ENCODE peak calls at places on chromosomes 3 and 15, in nine cellular contexts. F, N, V, P, S, H, J, W and M are unnamed samples.

GRCh38 chr15:80072285-80072684 is 12.8 kb downstream of the ZFAND6 start:
- DNase-seq in J (peak), N (no peak), W (peak), F (no peak), S (peak), P (peak), V (peak), H (no peak), M (peak)

GRCh38 chr3:170200992-170201391 is 19.5 kb upstream of the PHC3 start:
- DNase-seq in V (no peak), W (no peak), J (no peak), H (no peak), F (no peak), N (no peak), P (no peak), S (no peak), M (no peak)

GRCh38 chr3:78666458-78666800 is 1101.4 kb downstream of the ROBO1 start:
- DNase-seq in F (no peak), V (peak), P (no peak), W (no peak), H (no peak), J (no peak), N (no peak), S (no peak), M (peak)

GRCh38 chr3:94573337-94573736 is 510.5 kb downstream of the NSUN3 start:
- DNase-seq in J (no peak), F (no peak), W (no peak), N (no peak), H (no peak), S (no peak), V (no peak), P (no peak), M (no peak)

GRCh38 chr3:53493997-53494791 is at the start of gene CACNA1D:
- DNase-seq in S (no peak), W (peak), H (peak), P (peak), N (no peak), F (no peak), J (no peak), V (no peak), M (no peak)

GRCh38 chr3:31106204-31106603 is 211.7 kb upstream of the GADL1 start:
- DNase-seq in V (peak), J (no peak), H (no peak), W (peak), S (no peak), P (no peak), F (no peak), N (no peak), M (peak)

GRCh38 chr3:129310111-129310601 is 31.5 kb downstream of the HMCES start:
- DNase-seq in F (no peak), J (no peak), W (no peak), V (no peak), P (no peak), S (no peak), N (no peak), H (no peak), M (no peak)

GRCh38 chr3:194368918-194369317 is 625 bp downstream of the LRRC15 start:
- DNase-seq in J (no peak), H (no peak), W (no peak), P (no peak), F (no peak), S (no peak), V (no peak), N (no peak), M (no peak)

GRCh38 chr3:56157693-56158092 is 310.6 kb downstream of the ERC2 start:
- DNase-seq in S (peak), P (peak), N (no peak), W (peak), F (peak), H (no peak), V (peak), J (no peak), M (no peak)

GRCh38 chr3:15241341-15241740 is 35.3 kb downstream of the CAPN7 start:
- DNase-seq in V (peak), H (peak), N (no peak), J (no peak), F (no peak), W (peak), P (no peak), S (peak), M (no peak)

GRCh38 chr3:113498221-113499005 is 16.5 kb downstream of the SPICE1 start:
- DNase-seq in J (peak), P (no peak), W (peak), S (no peak), V (peak), N (no peak), H (no peak), F (no peak), M (no peak)

GRCh38 chr3:21839181-21839580 is 88.2 kb upstream of the ZNF385D start:
- DNase-seq in W (no peak), J (no peak), P (no peak), H (no peak), F (no peak), S (no peak), N (no peak), V (peak), M (no peak)

GRCh38 chr15:77595231-77595630 is 37.5 kb downstream of the LINGO1 start:
- DNase-seq in N (no peak), V (no peak), W (no peak), F (no peak), H (no peak), S (no peak), P (no peak), J (no peak), M (no peak)
- TF ChIP-seq CTCF in N (no peak), V (no peak), W (no peak), F (no peak), H (no peak), S (no peak), P (no peak), J (no peak), M (no peak)

DNA sequence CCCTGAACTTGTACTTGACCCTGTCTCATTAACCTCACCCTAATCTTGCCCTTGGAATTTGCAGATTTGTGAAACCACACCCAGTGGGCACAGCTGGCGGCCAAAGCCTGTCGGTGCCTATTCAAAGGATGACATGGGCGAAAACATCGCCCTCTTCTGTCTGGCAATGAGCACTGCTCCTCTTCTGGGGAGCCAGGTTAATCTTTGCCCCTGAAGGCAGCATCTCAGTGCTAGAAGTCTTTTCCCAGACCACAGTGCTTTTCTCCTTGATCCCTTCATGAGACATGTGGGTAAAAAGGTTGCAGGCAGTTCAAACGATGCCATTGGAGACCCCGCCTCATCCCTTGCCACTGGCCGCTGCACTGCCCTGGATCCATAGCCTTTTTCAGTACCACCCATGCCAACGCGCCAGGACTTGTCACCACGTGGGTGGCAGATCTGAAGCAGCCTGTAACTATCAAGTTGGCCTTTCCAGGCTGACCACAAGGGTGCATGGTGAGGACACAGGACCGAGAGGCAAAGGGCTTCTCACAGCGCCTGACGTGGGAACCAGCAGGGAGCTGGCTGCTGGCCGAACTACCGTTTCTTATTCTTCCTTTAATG is 6.5 kb upstream of the DNASE1L3 start:
- DNase-seq in S (peak), W (peak), J (no peak), V (peak), H (peak), P (peak), N (peak), F (peak), M (no peak)
- H3K4me3 ChIP-seq in S (peak), W (no peak), J (no peak), V (no peak), H (no peak), P (no peak), N (no peak), F (no peak), M (no peak)

DNA sequence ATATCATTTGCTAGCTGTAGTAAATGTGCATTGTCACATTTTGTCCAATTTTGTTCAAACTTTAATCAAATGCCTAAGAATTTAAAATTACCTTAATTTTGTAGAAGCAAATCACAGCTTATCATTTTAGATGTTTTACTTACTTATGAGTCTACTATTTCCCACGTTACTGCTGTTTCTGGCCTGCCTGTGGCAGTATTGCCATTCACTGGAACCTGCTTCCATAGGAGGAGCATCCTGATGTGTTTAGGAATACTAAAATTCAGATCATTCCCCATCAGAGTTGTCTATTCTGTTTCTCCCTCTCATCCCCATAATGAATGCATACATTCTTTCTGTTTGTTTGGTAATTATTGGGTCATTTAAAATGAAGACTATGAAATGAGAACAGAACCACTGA is 119.5 kb upstream of the SNRPN start:
- DNase-seq in P (no peak), V (no peak), N (no peak), H (no peak), F (no peak), J (no peak), W (no peak), S (no peak), M (no peak)
- TF ChIP-seq CTCF in P (no peak), V (no peak), N (no peak), H (no peak), F (no peak), J (no peak), W (no peak), S (no peak), M (no peak)

GRCh38 chr3:152026033-152026556 is 152.7 kb downstream of the SUCNR1 start:
- DNase-seq in J (peak), N (no peak), W (peak), H (no peak), V (peak), S (no peak), F (no peak), P (no peak), M (peak)
- H3K4me3 ChIP-seq in J (no peak), N (no peak), W (no peak), H (no peak), V (no peak), S (no peak), F (no peak), P (no peak), M (no peak)

DNA sequence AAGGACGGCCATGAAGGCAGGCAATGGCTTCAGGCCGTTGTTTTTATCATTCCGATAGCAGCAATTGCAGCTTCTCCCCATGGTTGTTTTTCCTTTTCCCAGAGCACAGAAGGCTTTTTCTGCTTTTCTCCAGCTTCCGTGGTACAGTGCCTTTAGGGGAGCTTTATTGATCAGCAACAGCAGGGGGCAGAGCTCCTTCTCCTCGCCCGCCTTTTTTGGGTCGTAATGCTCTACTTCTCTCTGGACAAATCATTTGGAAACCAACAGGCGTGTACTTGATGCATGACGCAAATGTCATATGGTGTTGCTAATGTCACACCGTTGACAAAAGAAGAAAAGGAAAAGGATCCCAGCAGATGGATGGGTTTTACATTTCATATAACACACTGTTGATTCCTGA is 79.7 kb upstream of the SNRK start:
- DNase-seq in V (no peak), J (no peak), S (no peak), F (no peak), N (no peak), H (no peak), P (no peak), W (no peak), M (no peak)
- TF ChIP-seq CTCF in V (no peak), J (no peak), S (no peak), F (no peak), N (no peak), H (no peak), P (no peak), W (no peak), M (no peak)